ENCODE peak calls at places on chromosomes 11 and 22, in eight cellular contexts. N, O, Z, C, V, X, Q and Y are unnamed samples.

GRCh38 chr22:22508274-22509176 is at the start of gene ZNF280B:
- DNase-seq in Q (peak), O (peak), V (peak), N (peak), C (peak), X (peak), Z (peak), Y (peak)

GRCh38 chr11:57964660-57965059 is 59.0 kb upstream of the OR9Q1 start:
- DNase-seq in O (no peak), Q (no peak), C (no peak), N (no peak), Z (no peak), V (no peak), X (no peak), Y (no peak)

GRCh38 chr11:116515666-116516184 is 257.1 kb downstream of the BUD13 start:
- DNase-seq in Q (no peak), C (no peak), N (no peak), X (peak), O (no peak), Z (no peak), V (no peak), Y (no peak)

GRCh38 chr22:30578481-30578880 is 4.0 kb upstream of the GAL3ST1 start:
- DNase-seq in C (peak), Q (no peak), N (no peak), X (no peak), Z (no peak), V (no peak), O (no peak), Y (no peak)

GRCh38 chr11:111334495-111335123 is 36.3 kb downstream of the POU2AF3 start:
- DNase-seq in Z (no peak), C (no peak), Q (no peak), O (no peak), X (peak), V (no peak), N (no peak), Y (peak)

GRCh38 chr11:10263929-10264328 is 30.1 kb downstream of the SBF2 start:
- DNase-seq in X (no peak), N (no peak), Q (no peak), O (no peak), Z (no peak), C (no peak), V (no peak), Y (no peak)

GRCh38 chr11:128463386-128463829 is 124.0 kb downstream of the ETS1 start:
- DNase-seq in V (no peak), C (peak), Q (no peak), N (no peak), Z (no peak), O (no peak), X (no peak), Y (no peak)

GRCh38 chr22:28810839-28811491 is 10.6 kb upstream of the XBP1 start:
- DNase-seq in V (peak), X (no peak), O (no peak), N (no peak), C (no peak), Q (peak), Z (no peak), Y (peak)

GRCh38 chr11:86664930-86665329 is 7.5 kb downstream of the ME3 start:
- DNase-seq in V (no peak), Z (no peak), N (no peak), C (no peak), X (no peak), O (no peak), Q (no peak), Y (no peak)

GRCh38 chr22:18048441-18048898 is 24.1 kb upstream of the MICAL3 start:
- DNase-seq in V (no peak), Q (no peak), Z (no peak), C (no peak), O (no peak), X (no peak), N (no peak), Y (peak)

GRCh38 chr22:35705141-35705540 is 12.5 kb upstream of the APOL5 start:
- DNase-seq in X (no peak), V (no peak), O (no peak), C (no peak), N (no peak), Z (no peak), Q (no peak), Y (no peak)

GRCh38 chr11:64998690-64999431 is 2.1 kb upstream of the BATF2 start:
- DNase-seq in Q (no peak), X (peak), N (no peak), C (no peak), Z (no peak), O (no peak), V (no peak), Y (no peak)

GRCh38 chr11:86696004-86696403 is 23.6 kb upstream of the ME3 start:
- DNase-seq in Z (no peak), X (no peak), V (no peak), C (no peak), N (no peak), Q (no peak), O (no peak), Y (no peak)

GRCh38 chr11:66530927-66531722 is 14.7 kb downstream of the ZDHHC24 start:
- DNase-seq in X (no peak), C (peak), N (no peak), O (no peak), V (no peak), Q (no peak), Z (no peak), Y (no peak)

GRCh38 chr22:49328630-49329405 is 498.9 kb downstream of the BRD1 start:
- DNase-seq in X (no peak), Q (no peak), O (peak), V (no peak), C (no peak), Z (no peak), N (no peak), Y (no peak)

GRCh38 chr11:113281052-113281725 is 33.2 kb upstream of the TTC12 start:
- DNase-seq in O (no peak), Z (no peak), N (no peak), C (no peak), V (no peak), Q (no peak), X (no peak), Y (no peak)

GRCh38 chr11:107770546-107770945 is 58.7 kb upstream of the SLN start:
- DNase-seq in V (no peak), C (no peak), Z (no peak), Q (no peak), O (no peak), N (no peak), X (no peak), Y (no peak)

GRCh38 chr22:48745842-48746788 is 1081.6 kb downstream of the BRD1 start:
- DNase-seq in Q (no peak), N (no peak), Z (no peak), V (no peak), X (no peak), C (no peak), O (peak), Y (no peak)

GRCh38 chr11:48141475-48142100 is 75.0 kb upstream of the OR4B1 start:
- DNase-seq in C (peak), X (no peak), Q (no peak), O (no peak), N (no peak), Z (no peak), V (no peak), Y (no peak)

GRCh38 chr22:22712092-22712658 is 67.8 kb downstream of the GGTLC2 start:
- DNase-seq in N (no peak), O (no peak), X (no peak), Q (no peak), Z (no peak), C (no peak), V (no peak), Y (no peak)

GRCh38 chr11:119376197-119376847 is 5.2 kb downstream of the USP2 start:
- DNase-seq in V (no peak), C (peak), Z (no peak), X (peak), Q (no peak), N (no peak), O (no peak), Y (peak)

GRCh38 chr11:37110383-37110782 is 512.3 kb upstream of the RAG2 start:
- DNase-seq in Q (no peak), V (no peak), Z (no peak), C (no peak), O (no peak), X (no peak), N (no peak), Y (peak)

GRCh38 chr11:116808262-116809175 is 14.6 kb downstream of the APOA4 start:
- DNase-seq in O (peak), C (no peak), V (no peak), Q (no peak), Z (no peak), X (no peak), N (no peak), Y (no peak)

GRCh38 chr11:23021287-23021863 is 161.1 kb upstream of the CCDC179 start:
- DNase-seq in O (no peak), X (peak), Z (no peak), Q (peak), N (no peak), V (no peak), C (no peak), Y (peak)

GRCh38 chr11:95922536-95923440 is 1.1 kb downstream of the MTMR2 start:
- DNase-seq in Z (no peak), X (peak), O (no peak), V (no peak), N (no peak), Q (no peak), C (no peak), Y (peak)

GRCh38 chr11:75431533-75432525 is 1.2 kb downstream of the KLHL35 start:
- DNase-seq in V (no peak), X (no peak), N (no peak), C (no peak), O (no peak), Z (no peak), Q (no peak), Y (no peak)

GRCh38 chr11:123253909-123254308 is 58.9 kb upstream of the CLMP start:
- DNase-seq in V (no peak), C (no peak), N (no peak), X (peak), Z (no peak), Q (no peak), O (no peak), Y (peak)

GRCh38 chr11:114166897-114167323 is 107.4 kb downstream of the ZBTB16 start:
- DNase-seq in Q (no peak), V (no peak), O (no peak), N (no peak), Z (no peak), C (no peak), X (peak), Y (no peak)

GRCh38 chr11:110505514-110506284 is 76.0 kb downstream of the FDX1 start:
- DNase-seq in N (no peak), C (peak), Z (no peak), V (no peak), Q (no peak), O (no peak), X (no peak), Y (no peak)

GRCh38 chr11:102552447-102553200 is 22.1 kb upstream of the MMP7 start:
- DNase-seq in V (no peak), O (peak), C (no peak), X (no peak), Q (no peak), N (no peak), Z (no peak), Y (peak)

GRCh38 chr11:45489281-45489906 is 176.0 kb downstream of the CHST1 start:
- DNase-seq in V (no peak), Z (no peak), Q (no peak), N (no peak), O (no peak), X (no peak), C (no peak), Y (peak)

GRCh38 chr11:125167292-125167953 is 2.9 kb downstream of the PKNOX2 start:
- DNase-seq in N (no peak), V (no peak), C (peak), O (no peak), Z (no peak), Q (no peak), X (no peak), Y (peak)